ENCODE peak calls at places on chromosomes 16 and 17, in four cellular contexts. One of them, this sample, is unnamed.

GRCh38 chr17:2042355-2042929 is 620 bp downstream of the OVCA2 start:
- DNase-seq in A549: peak
- DNase-seq in nephron progenitor cell: peak
- DNase-seq in brain microvascular endothelial cell: no peak
- DNase-seq in this sample: no peak

GRCh38 chr16:27304881-27305280 is 8.9 kb upstream of the IL4R start:
- DNase-seq in A549: no peak
- DNase-seq in nephron progenitor cell: no peak
- DNase-seq in brain microvascular endothelial cell: no peak
- DNase-seq in this sample: no peak

GRCh38 chr16:25023541-25023940 is 8.4 kb upstream of the ARHGAP17 start:
- DNase-seq in A549: no peak
- DNase-seq in nephron progenitor cell: no peak
- DNase-seq in brain microvascular endothelial cell: no peak
- DNase-seq in this sample: no peak

GRCh38 chr16:2691491-2692248 is 9.3 kb downstream of the KCTD5 start:
- DNase-seq in A549: no peak
- DNase-seq in nephron progenitor cell: no peak
- DNase-seq in brain microvascular endothelial cell: no peak
- DNase-seq in this sample: no peak

GRCh38 chr17:75228847-75229246 is 23.4 kb downstream of the NUP85 start:
- DNase-seq in A549: no peak
- DNase-seq in nephron progenitor cell: no peak
- DNase-seq in brain microvascular endothelial cell: no peak
- DNase-seq in this sample: no peak

GRCh38 chr16:67537270-67537635 is 8.6 kb downstream of the RIPOR1 start:
- DNase-seq in A549: no peak
- DNase-seq in nephron progenitor cell: peak
- DNase-seq in brain microvascular endothelial cell: no peak
- DNase-seq in this sample: no peak

GRCh38 chr17:82030470-82031302 is 792 bp upstream of the RAC3 start:
- DNase-seq in A549: peak
- DNase-seq in nephron progenitor cell: peak
- DNase-seq in brain microvascular endothelial cell: peak
- DNase-seq in this sample: peak

GRCh38 chr17:73099504-73099903 is 7.0 kb upstream of the SLC39A11 start:
- DNase-seq in A549: no peak
- DNase-seq in nephron progenitor cell: no peak
- DNase-seq in brain microvascular endothelial cell: no peak
- DNase-seq in this sample: no peak

GRCh38 chr17:44610871-44611270 is 45.4 kb upstream of the MEIOC start:
- DNase-seq in A549: no peak
- DNase-seq in nephron progenitor cell: no peak
- DNase-seq in brain microvascular endothelial cell: no peak
- DNase-seq in this sample: no peak

GRCh38 chr16:10736926-10737625 is 6.6 kb upstream of the NUBP1 start:
- DNase-seq in A549: peak
- DNase-seq in nephron progenitor cell: peak
- DNase-seq in brain microvascular endothelial cell: peak
- DNase-seq in this sample: no peak

GRCh38 chr16:78607465-78607864 is 508.0 kb downstream of the WWOX start:
- DNase-seq in A549: peak
- DNase-seq in nephron progenitor cell: no peak
- DNase-seq in brain microvascular endothelial cell: no peak
- DNase-seq in this sample: no peak

GRCh38 chr17:68987966-68988365 is 32.8 kb upstream of the ABCA8 start:
- DNase-seq in A549: no peak
- DNase-seq in nephron progenitor cell: no peak
- DNase-seq in brain microvascular endothelial cell: no peak
- DNase-seq in this sample: no peak

GRCh38 chr17:61478026-61478789 is 26.0 kb downstream of the TBX4 start:
- DNase-seq in A549: no peak
- DNase-seq in nephron progenitor cell: no peak
- DNase-seq in brain microvascular endothelial cell: no peak
- DNase-seq in this sample: no peak

DNA sequence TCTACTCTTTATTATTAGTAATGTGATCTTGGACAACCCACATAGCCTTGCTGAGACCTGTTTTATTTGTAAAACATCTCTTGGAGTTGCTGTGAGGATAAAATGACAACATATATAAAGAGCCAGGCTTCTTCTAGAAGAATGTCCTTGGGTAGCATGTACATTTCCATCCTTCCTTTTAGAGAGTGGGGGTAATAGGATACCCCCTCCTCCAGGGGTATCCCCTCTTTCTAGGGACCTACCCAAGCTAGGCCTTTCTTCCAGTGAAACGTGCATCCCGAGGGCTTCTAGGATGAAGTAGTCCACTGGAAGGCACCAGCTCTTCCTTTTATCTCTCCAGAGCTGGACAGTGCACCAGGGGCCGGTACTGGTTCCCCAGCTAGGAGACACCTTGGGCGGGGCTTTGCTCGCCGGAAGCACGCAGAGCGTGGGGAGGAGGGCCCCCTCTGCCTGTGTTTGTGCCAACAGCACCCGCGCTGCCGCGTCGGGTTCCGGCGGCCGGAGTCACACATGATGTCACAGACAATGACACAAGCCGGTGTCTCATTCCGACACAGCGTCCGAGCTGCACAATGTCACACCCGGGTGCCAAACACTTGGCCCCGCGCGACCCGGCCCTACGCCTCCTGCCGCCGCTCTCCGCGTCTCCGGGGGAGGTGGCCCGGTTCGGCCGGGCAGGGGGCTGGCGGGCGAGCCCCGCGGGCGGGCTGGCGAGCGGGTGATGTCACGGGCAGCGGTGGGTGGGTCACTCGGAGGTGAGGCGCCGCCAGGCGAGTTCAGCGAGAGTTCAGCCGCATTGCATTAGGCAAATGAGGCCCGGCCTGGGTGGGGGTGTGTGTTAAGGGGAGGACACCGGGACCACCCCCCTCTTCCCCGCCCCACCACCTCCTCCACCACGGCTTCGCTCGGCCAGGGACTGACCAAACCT is 23.4 kb downstream of the GJD3 start:
- DNase-seq in A549: peak
- DNase-seq in nephron progenitor cell: peak
- DNase-seq in brain microvascular endothelial cell: peak
- DNase-seq in this sample: no peak
- TF ChIP-seq CTCF in A549: no peak
- TF ChIP-seq CTCF in nephron progenitor cell: no peak
- TF ChIP-seq CTCF in brain microvascular endothelial cell: peak
- TF ChIP-seq CTCF in this sample: peak

GRCh38 chr17:67865438-67865837 is 40.1 kb downstream of the BPTF start:
- DNase-seq in A549: no peak
- DNase-seq in nephron progenitor cell: no peak
- DNase-seq in brain microvascular endothelial cell: no peak
- DNase-seq in this sample: no peak

GRCh38 chr17:67867591-67867990 is 42.3 kb downstream of the BPTF start:
- DNase-seq in A549: no peak
- DNase-seq in nephron progenitor cell: no peak
- DNase-seq in brain microvascular endothelial cell: no peak
- DNase-seq in this sample: no peak

GRCh38 chr17:67868176-67868575 is 42.9 kb downstream of the BPTF start:
- DNase-seq in A549: no peak
- DNase-seq in nephron progenitor cell: no peak
- DNase-seq in brain microvascular endothelial cell: no peak
- DNase-seq in this sample: no peak

GRCh38 chr17:67863624-67864247 is 38.4 kb downstream of the BPTF start:
- DNase-seq in A549: no peak
- DNase-seq in nephron progenitor cell: no peak
- DNase-seq in brain microvascular endothelial cell: no peak
- DNase-seq in this sample: no peak

DNA sequence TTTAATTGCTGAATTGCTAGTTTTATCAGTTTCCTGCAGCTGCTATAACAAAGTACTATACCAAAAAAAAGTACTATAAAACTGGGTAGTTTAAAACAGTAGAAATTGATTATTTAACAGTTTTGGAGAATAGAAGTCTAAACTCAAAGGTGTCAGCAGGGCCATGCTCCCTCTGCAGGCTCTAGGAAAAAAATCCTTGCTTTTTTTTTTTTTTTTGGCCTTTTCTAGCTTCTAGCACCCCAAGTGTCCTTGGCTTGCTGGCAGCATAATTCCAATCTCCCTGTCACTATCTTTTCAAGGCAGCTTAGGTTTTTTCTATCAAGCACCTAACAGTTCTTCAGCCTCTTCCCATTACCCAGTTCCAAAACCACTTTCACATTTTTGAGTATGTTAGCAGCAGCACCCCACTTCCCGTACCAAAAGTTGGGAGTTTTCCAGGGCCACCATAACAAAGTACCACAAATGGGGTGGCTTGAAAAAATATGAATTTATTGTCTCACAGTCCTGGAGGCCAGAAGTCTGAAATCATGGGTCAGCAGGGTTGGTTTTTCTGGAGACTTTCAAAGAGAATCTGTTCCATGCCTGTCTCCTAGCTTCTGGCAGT is 37.4 kb downstream of the BPTF start:
- DNase-seq in A549: no peak
- DNase-seq in nephron progenitor cell: no peak
- DNase-seq in brain microvascular endothelial cell: no peak
- DNase-seq in this sample: no peak
- TF ChIP-seq CTCF in A549: peak
- TF ChIP-seq CTCF in nephron progenitor cell: no peak
- TF ChIP-seq CTCF in brain microvascular endothelial cell: peak
- TF ChIP-seq CTCF in this sample: no peak

DNA sequence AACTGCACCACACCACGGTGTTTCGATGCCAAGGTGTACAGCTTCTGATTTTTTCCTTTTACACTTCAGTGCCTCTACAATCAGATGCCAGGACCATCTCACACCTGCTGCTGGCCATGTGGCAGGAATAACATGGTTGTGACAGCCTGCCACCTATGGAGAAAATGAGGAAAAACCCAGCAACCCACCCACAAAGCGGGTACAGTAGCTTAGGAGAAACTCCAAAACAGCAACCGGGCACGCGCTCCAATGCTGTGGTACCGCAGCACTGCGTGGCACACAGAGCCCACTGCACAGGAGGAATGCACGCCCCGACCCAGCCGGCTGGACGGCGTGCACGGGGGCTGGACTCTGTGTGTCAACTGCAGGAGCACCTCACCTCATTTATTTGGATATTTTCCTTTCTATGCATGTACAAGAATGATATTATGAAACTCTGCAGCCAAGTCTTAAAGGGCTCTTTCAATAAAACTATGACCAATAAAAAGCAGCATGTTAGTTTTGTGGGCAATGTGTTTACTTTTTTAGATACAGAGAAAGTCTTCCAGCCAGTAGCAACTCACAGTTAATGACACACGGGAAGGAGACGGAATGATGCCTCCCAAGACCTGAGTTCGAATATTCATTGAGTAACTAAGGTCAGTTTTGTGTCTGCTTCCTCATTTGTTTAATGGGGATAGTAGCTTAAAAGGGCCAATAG is 45.9 kb downstream of the MAP1LC3B start:
- DNase-seq in A549: no peak
- DNase-seq in nephron progenitor cell: no peak
- DNase-seq in brain microvascular endothelial cell: no peak
- DNase-seq in this sample: no peak
- TF ChIP-seq CTCF in A549: no peak
- TF ChIP-seq CTCF in nephron progenitor cell: no peak
- TF ChIP-seq CTCF in brain microvascular endothelial cell: no peak
- TF ChIP-seq CTCF in this sample: no peak

DNA sequence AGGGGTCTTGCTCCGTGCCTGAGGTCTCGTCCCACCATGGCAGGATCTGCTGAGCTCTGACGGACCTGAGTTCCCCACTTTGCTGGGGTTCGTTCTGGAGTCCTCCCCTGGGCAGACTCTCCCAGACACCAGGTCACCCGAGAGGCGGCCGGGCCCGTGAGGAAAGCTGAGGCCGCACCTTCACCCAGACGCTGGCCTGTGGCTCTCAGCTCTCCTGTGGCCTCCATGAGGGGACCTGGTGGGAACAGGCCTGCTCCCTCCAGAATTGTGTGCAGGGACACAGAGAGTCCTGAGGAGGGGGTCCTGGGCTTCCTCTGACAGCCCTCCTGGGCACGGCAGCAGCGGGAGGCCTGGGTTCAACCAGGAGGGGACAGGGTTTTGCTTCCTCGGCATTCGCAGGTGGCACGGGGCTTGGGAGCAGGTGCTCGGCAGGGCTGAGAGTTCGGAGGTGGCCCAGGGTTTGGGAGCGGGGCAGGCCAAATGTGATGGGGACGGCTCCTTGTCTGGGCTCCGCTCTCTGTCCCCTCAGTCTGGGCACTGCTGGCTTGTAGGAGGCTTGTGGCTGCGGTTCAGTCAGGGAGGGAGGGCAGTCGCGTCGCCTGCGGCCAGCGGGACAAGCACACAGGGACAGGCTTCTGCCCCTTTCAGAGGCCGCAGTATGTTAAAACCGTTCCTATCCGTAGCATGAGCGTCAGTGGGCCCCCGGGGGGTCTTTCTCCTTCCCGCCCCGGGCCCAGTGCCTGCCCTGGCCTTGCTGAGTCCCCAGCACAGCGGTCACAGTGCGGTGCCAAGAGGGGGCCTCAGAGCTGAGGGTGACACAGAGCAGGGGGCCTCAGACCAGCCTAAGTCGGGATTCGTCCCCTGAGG is 8.1 kb upstream of the SNAI3 start:
- DNase-seq in A549: no peak
- DNase-seq in nephron progenitor cell: no peak
- DNase-seq in brain microvascular endothelial cell: no peak
- DNase-seq in this sample: no peak
- TF ChIP-seq CTCF in A549: no peak
- TF ChIP-seq CTCF in nephron progenitor cell: no peak
- TF ChIP-seq CTCF in brain microvascular endothelial cell: no peak
- TF ChIP-seq CTCF in this sample: no peak

GRCh38 chr17:4895676-4896331 is 3.5 kb upstream of the C17orf107 start:
- DNase-seq in A549: no peak
- DNase-seq in nephron progenitor cell: no peak
- DNase-seq in brain microvascular endothelial cell: no peak
- DNase-seq in this sample: no peak
- TF ChIP-seq CTCF in A549: no peak
- TF ChIP-seq CTCF in nephron progenitor cell: no peak
- TF ChIP-seq CTCF in brain microvascular endothelial cell: peak
- TF ChIP-seq CTCF in this sample: peak